ENCODE peak calls at places on chromosome 9, in four cellular contexts. J is SK-N-SH, C is GM23338, I is K562. T is an unnamed sample.

GRCh38 chr9:36396985-36397384 is 3.1 kb downstream of the RNF38 start:
- DNase-seq in J (no peak), C (no peak), I (no peak), T (peak)

GRCh38 chr9:88045686-88046085 is 71.4 kb upstream of the CDK20 start:
- DNase-seq in J (no peak), C (peak), I (no peak), T (no peak)

GRCh38 chr9:137417161-137418021 is 5.6 kb downstream of the EXD3 start:
- DNase-seq in J (no peak), C (peak), I (no peak), T (no peak)

GRCh38 chr9:122468735-122469134 is 9.0 kb downstream of the OR1J1 start:
- DNase-seq in J (no peak), C (no peak), I (no peak), T (no peak)

GRCh38 chr9:1986341-1986740 is 28.8 kb upstream of the SMARCA2 start:
- DNase-seq in J (no peak), C (no peak), I (no peak), T (no peak)

GRCh38 chr9:128214571-128215490 is 11.7 kb downstream of the DNM1 start:
- DNase-seq in J (peak), C (no peak), I (peak), T (no peak)

GRCh38 chr9:137972988-137973470 is 95.4 kb downstream of the CACNA1B start:
- DNase-seq in J (peak), C (no peak), I (no peak), T (no peak)

GRCh38 chr9:84296146-84296843 is 44.3 kb downstream of the SLC28A3 start:
- DNase-seq in J (no peak), C (no peak), I (no peak), T (no peak)

GRCh38 chr9:93597142-93597706 is 20.8 kb downstream of the PHF2 start:
- DNase-seq in J (no peak), C (no peak), I (no peak), T (no peak)

GRCh38 chr9:27888661-27889295 is 315.5 kb upstream of the C9orf72 start:
- DNase-seq in J (peak), C (peak), I (peak), T (peak)

GRCh38 chr9:125433461-125434001 is 171.9 kb downstream of the GAPVD1 start:
- DNase-seq in J (peak), C (no peak), I (no peak), T (no peak)

GRCh38 chr9:129596541-129597328 is 24.2 kb downstream of the C9orf50 start:
- DNase-seq in J (peak), C (peak), I (peak), T (no peak)

GRCh38 chr9:124471761-124472160 is 21.5 kb downstream of the ADGRD2 start:
- DNase-seq in J (no peak), C (no peak), I (no peak), T (no peak)

GRCh38 chr9:21153688-21154608 is 12.3 kb upstream of the IFNW1 start:
- DNase-seq in J (peak), C (peak), I (no peak), T (peak)

GRCh38 chr9:131418143-131419028 is 24.5 kb downstream of the PRRC2B start:
- DNase-seq in J (no peak), C (peak), I (no peak), T (no peak)

GRCh38 chr9:134965851-134966250 is 48.1 kb upstream of the FCN1 start:
- DNase-seq in J (no peak), C (no peak), I (no peak), T (no peak)

GRCh38 chr9:82532504-82532903 is 530.4 kb downstream of the RASEF start:
- DNase-seq in J (peak), C (no peak), I (no peak), T (no peak)
- TF ChIP-seq CTCF in J (peak), C (peak), I (no peak), T (no peak)

GRCh38 chr9:98791147-98792095 is 4.9 kb downstream of the ANKS6 start:
- DNase-seq in J (peak), C (peak), I (peak), T (peak)
- TF ChIP-seq POLR2AphosphoS5 in J (no peak), C (no peak), I (no peak), T (no peak)

GRCh38 chr9:23662320-23662719 is 163.7 kb downstream of the ELAVL2 start:
- DNase-seq in J (no peak), C (no peak), I (no peak), T (no peak)

GRCh38 chr9:23663125-23663524 is 162.9 kb downstream of the ELAVL2 start:
- DNase-seq in J (no peak), C (no peak), I (no peak), T (no peak)

GRCh38 chr9:23663536-23663935 is 162.5 kb downstream of the ELAVL2 start:
- DNase-seq in J (peak), C (no peak), I (no peak), T (no peak)

GRCh38 chr9:23665051-23665450 is 161.0 kb downstream of the ELAVL2 start:
- DNase-seq in J (no peak), C (no peak), I (no peak), T (no peak)

GRCh38 chr9:23663946-23664345 is 162.1 kb downstream of the ELAVL2 start:
- DNase-seq in J (no peak), C (no peak), I (no peak), T (no peak)
- H3K27ac ChIP-seq in J (peak), C (no peak), I (no peak), T (no peak)

GRCh38 chr9:32571969-32572899 is 725 bp downstream of the NDUFB6 start:
- DNase-seq in J (peak), C (peak), I (peak), T (peak)
- TF ChIP-seq CTCF in J (peak), C (peak), I (peak), T (peak)

DNA sequence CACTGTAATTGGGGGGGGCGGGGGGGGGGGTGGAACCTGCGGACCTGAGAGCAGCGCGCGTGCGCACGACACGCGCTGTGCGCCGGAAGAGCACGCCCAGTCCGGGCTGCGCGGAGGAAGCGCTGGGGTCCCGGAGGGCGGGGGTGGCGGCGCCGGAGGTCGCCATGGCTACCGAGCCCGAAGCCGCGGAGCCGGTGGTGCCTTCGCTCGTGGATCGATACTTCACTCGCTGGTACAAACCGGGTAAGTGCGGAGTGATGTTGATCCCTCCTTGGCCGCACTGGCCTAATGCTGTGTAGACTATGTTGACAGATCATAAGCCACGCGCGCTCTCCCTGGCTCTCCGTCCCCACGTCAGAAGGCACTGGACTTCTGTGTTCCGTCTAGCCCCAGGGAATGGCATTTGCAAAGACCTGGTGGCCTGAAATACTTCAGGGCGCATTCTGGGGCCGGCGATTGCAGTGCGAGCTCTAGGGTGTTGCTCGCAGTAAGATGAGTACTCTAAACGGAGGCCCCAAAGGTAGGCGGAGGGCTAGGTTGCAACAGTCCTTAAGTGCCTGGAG is at the start of gene ABITRAM:
- DNase-seq in J (peak), C (peak), I (peak), T (peak)
- TF ChIP-seq POLR2AphosphoS5 in J (peak), C (no peak), I (no peak), T (no peak)

GRCh38 chr9:118734696-118735095 is 634.5 kb downstream of the BRINP1 start:
- DNase-seq in J (no peak), C (no peak), I (no peak), T (no peak)
- H3K27ac ChIP-seq in J (no peak), C (no peak), I (no peak), T (no peak)

GRCh38 chr9:79233542-79233941 is 338.2 kb upstream of the TLE4 start:
- DNase-seq in J (peak), C (peak), I (peak), T (peak)
- TF ChIP-seq CTCF in J (peak), C (peak), I (no peak), T (no peak)

GRCh38 chr9:109857337-109857736 is 77.3 kb downstream of the PALM2AKAP2 start:
- DNase-seq in J (no peak), C (no peak), I (no peak), T (no peak)
- TF ChIP-seq POLR2AphosphoS5 in J (no peak), C (no peak), I (no peak), T (no peak)

GRCh38 chr9:100086097-100086496 is 12.7 kb downstream of the ERP44 start:
- DNase-seq in J (no peak), C (no peak), I (no peak), T (no peak)
- H3K27ac ChIP-seq in J (no peak), C (no peak), I (no peak), T (no peak)

GRCh38 chr9:133641861-133642595 is 5.9 kb downstream of the DBH start:
- DNase-seq in J (no peak), C (no peak), I (no peak), T (no peak)

GRCh38 chr9:133641396-133641655 is 5.2 kb downstream of the DBH start:
- DNase-seq in J (no peak), C (no peak), I (no peak), T (no peak)

GRCh38 chr9:133643362-133643755 is 7.2 kb downstream of the DBH start:
- DNase-seq in J (no peak), C (no peak), I (no peak), T (no peak)

GRCh38 chr9:133643978-133644760 is 8.0 kb downstream of the DBH start:
- DNase-seq in J (no peak), C (no peak), I (no peak), T (no peak)

DNA sequence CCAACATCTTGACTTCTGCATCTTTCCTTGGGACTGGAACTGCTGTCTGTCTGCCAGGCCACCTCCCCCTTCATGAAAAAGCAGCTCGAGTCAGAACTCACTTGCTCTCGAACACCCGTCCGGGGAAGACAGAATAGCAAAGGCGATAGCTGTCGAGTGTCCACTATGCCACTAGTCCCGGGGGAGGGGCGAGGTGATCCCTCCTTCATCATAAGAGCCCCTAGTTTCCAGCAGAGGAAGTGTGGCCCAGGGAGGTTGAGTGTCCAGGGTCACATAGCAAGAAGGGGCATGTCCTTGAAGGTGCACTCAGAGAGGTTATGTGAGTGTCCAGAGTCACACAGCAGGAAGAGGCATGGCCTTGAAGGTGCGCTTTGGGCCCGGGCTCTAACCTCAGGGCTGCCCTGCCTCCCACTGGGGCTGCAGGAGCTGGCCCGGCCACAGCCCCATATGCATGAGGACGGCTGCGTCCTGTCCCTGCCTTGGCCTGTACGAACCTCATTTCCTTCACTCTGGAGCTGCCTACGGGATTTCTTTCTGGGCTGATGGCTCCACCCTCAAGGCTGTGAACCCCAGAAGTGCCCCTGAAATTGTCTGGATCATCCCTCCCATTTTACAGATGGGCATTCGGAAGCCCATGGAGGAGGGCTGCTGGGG is 6.7 kb downstream of the DBH start:
- DNase-seq in J (no peak), C (no peak), I (no peak), T (no peak)
- TF ChIP-seq CTCF in J (no peak), C (no peak), I (no peak), T (no peak)

T was measured in HL-60.